ENCODE peak calls at places on chromosome 19, in five cellular contexts. I is GM23338, O is K562, H is HepG2, Q is GM12878. P is an unnamed sample.

GRCh38 chr19:35347171-35347929 is at the start of gene FFAR1:
- DNase-seq in I (no peak), O (no peak), H (no peak), Q (peak; percentile 96), P (no peak)

GRCh38 chr19:45881909-45882528 is 3.9 kb downstream of the IRF2BP1 start:
- DNase-seq in I (peak; percentile 76), O (peak; percentile 58), H (peak; percentile 84), Q (no peak), P (no peak)

GRCh38 chr19:18156841-18157464 is 4.0 kb downstream of the PIK3R2 start:
- DNase-seq in I (no peak), O (peak; percentile 98), H (peak; percentile 63), Q (no peak), P (peak; percentile 62)

GRCh38 chr19:14048439-14049153 is 13.3 kb downstream of the PALM3 start:
- DNase-seq in I (peak; percentile 86), O (peak; percentile 77), H (peak; percentile 23), Q (no peak), P (peak; percentile 44)

GRCh38 chr19:45470147-45471081 is 2.6 kb downstream of the FOSB start:
- DNase-seq in I (no peak), O (peak; percentile 47), H (no peak), Q (no peak), P (no peak)

GRCh38 chr19:30097746-30098280 is 155.8 kb downstream of the URI1 start:
- DNase-seq in I (no peak), O (no peak), H (no peak), Q (no peak), P (no peak)

GRCh38 chr19:48812094-48812929 is 1.5 kb upstream of the BCAT2 start:
- DNase-seq in I (peak; percentile 94), O (peak; percentile 95), H (peak; percentile 37), Q (no peak), P (peak; percentile 53)

GRCh38 chr19:50266896-50267295 is 62.3 kb downstream of the KCNC3 start:
- DNase-seq in I (peak; percentile 96), O (peak; percentile 59), H (no peak), Q (no peak), P (peak; percentile 36)

GRCh38 chr19:49911381-49912145 is 14.9 kb upstream of the IL4I1 start:
- DNase-seq in I (no peak), O (no peak), H (no peak), Q (peak; percentile 83), P (no peak)

GRCh38 chr19:16328824-16329482 is 4.3 kb downstream of the KLF2 start:
- DNase-seq in I (no peak), O (peak; percentile 17), H (no peak), Q (no peak), P (no peak)

GRCh38 chr19:55459551-55459949 is 1.9 kb downstream of the ISOC2 start:
- DNase-seq in I (no peak), O (no peak), H (no peak), Q (no peak), P (no peak)

GRCh38 chr19:9323557-9323918 is 441 bp upstream of the ZNF559 start:
- DNase-seq in I (peak; percentile 84), O (peak; percentile 75), H (peak; percentile 81), Q (peak; percentile 32), P (peak; percentile 14)

GRCh38 chr19:54473071-54473941 is at the start of gene CDC42EP5:
- DNase-seq in I (peak; percentile 46), O (peak; percentile 43), H (no peak), Q (no peak), P (no peak)

GRCh38 chr19:43760941-43761340 is 6.2 kb upstream of the SMG9 start:
- DNase-seq in I (no peak), O (no peak), H (no peak), Q (no peak), P (no peak)

GRCh38 chr19:28283592-28283991 is 929.4 kb downstream of the UQCRFS1 start:
- DNase-seq in I (no peak), O (no peak), H (no peak), Q (no peak), P (no peak)

GRCh38 chr19:10299545-10300458 is 9.8 kb downstream of the ZGLP1 start:
- DNase-seq in I (no peak), O (peak; percentile 96), H (no peak), Q (no peak), P (no peak)

GRCh38 chr19:14432817-14433453 is at the start of gene PKN1:
- DNase-seq in I (peak; percentile 88), O (peak; percentile 78), H (no peak), Q (no peak), P (peak; percentile 35)

GRCh38 chr19:4586245-4586644 is 26.8 kb upstream of the SEMA6B start:
- DNase-seq in I (no peak), O (no peak), H (no peak), Q (no peak), P (no peak)

GRCh38 chr19:31099470-31100190 is 249.6 kb downstream of the TSHZ3 start:
- DNase-seq in I (no peak), O (no peak), H (no peak), Q (no peak), P (no peak)

GRCh38 chr19:43624933-43625332 is 5.5 kb upstream of the ZNF428 start:
- DNase-seq in I (peak; percentile 97), O (peak; percentile 97), H (no peak), Q (no peak), P (no peak)

GRCh38 chr19:56139847-56140582 is 1.1 kb upstream of the ZNF444 start:
- DNase-seq in I (no peak), O (peak; percentile 75), H (no peak), Q (no peak), P (no peak)

GRCh38 chr19:41755328-41755913 is at the start of gene CEACAM6:
- DNase-seq in I (peak; percentile 49), O (no peak), H (no peak), Q (no peak), P (no peak)

DNA sequence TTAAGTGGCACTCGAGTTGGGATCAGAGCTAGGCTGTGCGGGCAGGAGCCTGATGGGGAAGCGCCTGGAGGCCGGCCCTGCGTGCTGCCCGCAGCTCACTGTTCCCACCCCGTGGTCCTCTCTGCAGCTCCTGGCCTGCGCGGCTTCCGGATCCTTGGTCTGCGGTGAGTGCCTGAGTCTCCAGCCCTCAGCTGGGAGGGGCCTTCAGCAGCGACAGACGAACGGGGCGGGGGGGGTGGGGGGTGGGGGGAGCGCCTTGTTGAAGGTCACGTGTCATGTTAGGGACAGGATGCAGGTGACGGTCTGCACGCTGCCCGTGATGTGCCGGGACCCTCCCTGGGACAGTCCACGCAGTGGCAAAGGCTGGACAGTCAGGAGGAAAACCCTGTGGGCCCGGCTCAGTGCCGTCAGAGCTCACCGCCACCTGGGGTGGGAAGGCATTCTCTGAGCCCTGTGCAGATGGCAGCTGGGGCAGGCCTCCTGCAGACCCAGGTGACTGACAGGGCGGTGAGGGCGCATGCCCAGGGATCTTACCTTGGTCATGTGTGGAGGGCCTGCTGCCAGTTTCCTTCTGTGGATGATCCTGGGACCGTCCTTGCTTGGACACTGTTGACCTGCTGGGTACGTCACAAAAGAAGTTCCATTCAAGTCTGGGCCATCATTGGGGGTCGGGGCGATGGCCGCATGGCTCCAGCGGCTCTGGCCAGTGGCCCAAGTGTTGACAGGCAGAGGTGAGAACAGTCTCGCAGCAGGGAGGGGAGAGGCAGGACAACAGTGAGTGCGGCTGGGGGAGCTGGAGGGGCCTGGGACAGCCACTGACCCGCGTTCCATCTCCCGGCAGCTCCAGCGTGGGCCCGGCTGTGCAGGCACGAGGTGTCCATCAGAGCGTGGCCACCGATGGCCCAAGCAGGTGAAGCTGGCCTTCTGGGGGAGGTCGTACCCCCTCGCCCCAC is 4.3 kb downstream of the NDUFS7 start:
- DNase-seq in I (no peak), O (no peak), H (no peak), Q (no peak), P (no peak)
- TF ChIP-seq JUNB in I (no peak), O (no peak), H (no peak), Q (no peak), P (no peak)

GRCh38 chr19:38321646-38322323 is 2.1 kb downstream of the KCNK6 start:
- DNase-seq in I (no peak), O (peak; percentile 38), H (no peak), Q (no peak), P (no peak)
- TF ChIP-seq JUNB in I (no peak), O (no peak), H (no peak), Q (no peak), P (no peak)

GRCh38 chr19:3477506-3477905 is 2.8 kb downstream of the SMIM24 start:
- DNase-seq in I (no peak), O (no peak), H (no peak), Q (no peak), P (no peak)

GRCh38 chr19:3479177-3479818 is 1.0 kb downstream of the SMIM24 start:
- DNase-seq in I (peak; percentile 96), O (peak; percentile 85), H (no peak), Q (no peak), P (peak; percentile 66)

GRCh38 chr19:3479819-3480215 is 508 bp downstream of the SMIM24 start:
- DNase-seq in I (peak; percentile 89), O (peak; percentile 80), H (no peak), Q (no peak), P (no peak)

GRCh38 chr19:3476830-3477229 is 3.5 kb downstream of the SMIM24 start:
- DNase-seq in I (no peak), O (no peak), H (no peak), Q (no peak), P (no peak)

DNA sequence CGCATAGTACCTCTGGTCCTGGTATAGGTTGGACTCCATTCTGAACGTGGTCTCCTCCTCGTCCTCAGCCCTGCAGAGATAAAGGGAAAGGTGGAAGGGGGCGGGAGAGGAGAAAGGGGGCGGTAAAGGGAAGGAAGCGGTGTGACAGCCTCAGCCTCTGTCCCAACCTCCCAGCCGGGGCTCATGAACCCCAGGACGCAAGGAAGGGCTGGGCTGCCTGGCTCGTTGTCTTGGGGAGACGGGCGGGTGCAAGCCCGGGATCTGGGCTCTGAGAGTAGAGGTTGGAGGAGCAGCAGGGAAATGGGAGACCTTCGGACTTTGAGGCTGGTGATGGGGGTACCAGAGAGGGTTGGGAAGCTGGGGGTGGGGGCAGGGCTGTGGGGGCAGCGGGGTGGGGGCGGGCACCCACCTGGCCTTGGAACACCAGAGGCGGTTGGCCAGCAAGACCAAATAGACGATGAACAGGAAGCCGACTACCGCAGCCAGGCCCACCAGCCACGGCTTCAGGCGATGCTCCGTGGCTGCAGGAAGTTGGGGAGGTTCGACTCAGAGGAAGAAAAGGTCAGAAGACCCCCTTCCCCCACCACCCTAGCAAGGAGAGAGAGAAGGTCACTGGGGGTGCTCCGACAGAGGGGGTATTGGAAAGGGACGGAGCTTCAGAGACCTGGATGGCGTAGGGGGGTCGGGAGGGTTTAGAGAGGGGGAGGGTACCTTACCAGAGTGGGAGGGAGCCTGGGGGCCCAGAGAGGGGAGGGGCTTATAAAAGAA is 1.7 kb downstream of the SMIM24 start:
- DNase-seq in I (peak; percentile 49), O (peak; percentile 56), H (no peak), Q (no peak), P (no peak)
- TF ChIP-seq JUNB in I (no peak), O (no peak), H (no peak), Q (no peak), P (no peak)

DNA sequence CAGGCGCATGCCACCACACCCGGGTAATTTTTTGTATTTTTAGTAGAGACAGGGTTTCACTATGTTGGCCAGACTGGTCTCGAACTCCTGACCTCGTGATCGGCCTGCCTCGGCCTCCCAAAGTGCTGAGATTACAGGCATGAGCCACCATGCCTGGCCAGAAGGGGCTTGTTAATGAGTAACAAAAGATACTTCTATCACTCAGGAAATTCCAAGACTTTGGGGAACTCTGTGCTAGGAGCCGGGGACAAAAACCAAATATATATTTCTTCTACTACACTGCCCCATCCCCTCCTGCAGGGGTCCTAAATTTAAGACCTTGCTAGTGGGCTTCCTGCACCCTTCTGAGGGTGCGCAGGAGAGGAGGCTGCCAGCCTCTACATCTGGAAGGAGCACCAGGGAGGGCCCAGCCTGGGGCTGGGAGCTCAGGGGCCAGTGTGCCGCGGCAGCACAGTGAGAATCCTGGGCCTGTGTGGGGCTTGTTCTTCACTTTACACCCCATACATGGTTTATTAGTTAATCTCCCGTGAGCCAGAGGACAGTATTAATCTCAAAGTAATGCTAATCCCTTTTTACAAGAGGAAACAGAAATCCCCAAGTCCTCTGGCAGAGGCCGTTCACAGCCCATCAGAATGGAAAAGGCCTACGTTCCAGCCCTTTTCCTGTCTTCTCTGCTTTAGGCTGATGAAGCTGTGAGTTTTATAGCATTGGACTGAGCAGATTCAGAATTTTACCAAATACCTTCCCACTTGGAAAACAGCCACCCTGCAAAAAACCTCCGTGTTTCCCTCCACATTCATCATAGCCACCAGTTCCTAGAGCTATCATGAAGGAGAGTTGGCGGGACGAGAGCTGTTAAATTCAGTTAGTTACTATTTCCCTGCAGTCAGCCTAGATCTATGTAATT is 44.4 kb upstream of the NPAS1 start:
- DNase-seq in I (no peak), O (no peak), H (no peak), Q (no peak), P (no peak)
- TF ChIP-seq JUNB in I (no peak), O (no peak), H (no peak), Q (no peak), P (no peak)